ENCODE peak calls at places on chromosomes 12 and 14, in eight cellular contexts. R, Q, I, M, A, U, V and O are unnamed samples. For H3K4me1, the result is how much of the 10 kb centered on the place peaks cover.

GRCh38 chr14:64501326-64502171 is 2.1 kb downstream of the ZBTB25 start:
- DNase-seq in M (peak), A (peak), V (peak), U (peak), R (peak), I (peak), Q (no peak), O (peak)

GRCh38 chr14:68564826-68565760 is 227.8 kb downstream of the ZFP36L1 start:
- DNase-seq in M (no peak), A (no peak), Q (no peak), R (no peak), I (no peak), U (peak), V (no peak), O (no peak)

GRCh38 chr14:37708481-37708880 is 113.1 kb downstream of the TTC6 start:
- DNase-seq in V (no peak), M (no peak), Q (no peak), U (no peak), R (no peak), I (peak), A (no peak), O (no peak)

GRCh38 chr14:73784065-73784987 is 67.3 kb upstream of the PTGR2 start:
- DNase-seq in Q (no peak), R (peak), U (no peak), I (peak), M (peak), V (no peak), A (no peak), O (peak)

GRCh38 chr12:115163710-115164109 is 479.7 kb upstream of the TBX3 start:
- DNase-seq in R (no peak), A (no peak), V (no peak), M (no peak), U (no peak), I (no peak), Q (no peak), O (no peak)

GRCh38 chr14:46063872-46064271 is 587.7 kb downstream of the RPL10L start:
- DNase-seq in U (no peak), A (no peak), I (no peak), Q (no peak), M (no peak), V (no peak), R (no peak), O (no peak)

GRCh38 chr12:62774794-62775193 is 160.2 kb downstream of the PPM1H start:
- DNase-seq in Q (no peak), U (no peak), R (no peak), M (no peak), I (no peak), A (no peak), V (no peak), O (no peak)

GRCh38 chr12:57767876-57768275 is 998 bp upstream of the CYP27B1 start:
- DNase-seq in M (no peak), V (no peak), Q (no peak), U (no peak), A (no peak), R (no peak), I (no peak), O (no peak)

GRCh38 chr12:29725587-29726320 is 58.0 kb downstream of the TMTC1 start:
- DNase-seq in I (peak), R (peak), M (no peak), U (peak), A (peak), V (no peak), Q (peak), O (peak)

GRCh38 chr12:101051901-101052550 is 158.0 kb downstream of the SLC5A8 start:
- DNase-seq in V (peak), Q (no peak), I (peak), A (peak), U (peak), R (peak), M (no peak), O (no peak)

GRCh38 chr14:68995731-68996130 is 16.6 kb upstream of the ACTN1 start:
- DNase-seq in I (no peak), U (no peak), M (no peak), R (no peak), V (no peak), A (no peak), Q (no peak), O (no peak)

GRCh38 chr12:13128291-13129000 is 25.0 kb upstream of the GSG1 start:
- DNase-seq in I (no peak), Q (no peak), M (no peak), V (no peak), A (no peak), U (no peak), R (no peak), O (no peak)

GRCh38 chr12:42758806-42759205 is 169.3 kb upstream of the PRICKLE1 start:
- DNase-seq in U (no peak), R (no peak), Q (no peak), I (no peak), V (no peak), A (no peak), M (no peak), O (no peak)

GRCh38 chr14:53458368-53458814 is 305.3 kb upstream of the DDHD1 start:
- DNase-seq in A (no peak), Q (no peak), M (no peak), V (no peak), I (peak), R (no peak), U (peak), O (no peak)

GRCh38 chr14:94875256-94875655 is 105.3 kb upstream of the GSC start:
- DNase-seq in R (no peak), U (no peak), A (no peak), M (no peak), V (no peak), Q (no peak), I (no peak), O (no peak)

GRCh38 chr12:59615392-59616165 is 19.8 kb downstream of the SLC16A7 start:
- DNase-seq in A (no peak), Q (no peak), R (peak), V (no peak), U (no peak), I (no peak), M (peak), O (no peak)

GRCh38 chr14:52992236-52992635 is 41.4 kb upstream of the FERMT2 start:
- DNase-seq in A (no peak), Q (no peak), I (no peak), M (no peak), V (no peak), U (no peak), R (no peak), O (no peak)

GRCh38 chr12:125340791-125341190 is 275.6 kb downstream of the AACS start:
- DNase-seq in V (no peak), M (no peak), I (peak), A (peak), R (peak), U (peak), Q (no peak), O (no peak)

GRCh38 chr14:93056840-93057585 is 58.7 kb downstream of the ITPK1 start:
- DNase-seq in Q (no peak), I (peak), A (no peak), V (peak), M (no peak), R (no peak), U (no peak), O (no peak)
- H3K4me1 ChIP-seq in Q (under half), I (under half), A (half or more), V (under half), M (under half), R (under half), U (under half), O (under half)

DNA sequence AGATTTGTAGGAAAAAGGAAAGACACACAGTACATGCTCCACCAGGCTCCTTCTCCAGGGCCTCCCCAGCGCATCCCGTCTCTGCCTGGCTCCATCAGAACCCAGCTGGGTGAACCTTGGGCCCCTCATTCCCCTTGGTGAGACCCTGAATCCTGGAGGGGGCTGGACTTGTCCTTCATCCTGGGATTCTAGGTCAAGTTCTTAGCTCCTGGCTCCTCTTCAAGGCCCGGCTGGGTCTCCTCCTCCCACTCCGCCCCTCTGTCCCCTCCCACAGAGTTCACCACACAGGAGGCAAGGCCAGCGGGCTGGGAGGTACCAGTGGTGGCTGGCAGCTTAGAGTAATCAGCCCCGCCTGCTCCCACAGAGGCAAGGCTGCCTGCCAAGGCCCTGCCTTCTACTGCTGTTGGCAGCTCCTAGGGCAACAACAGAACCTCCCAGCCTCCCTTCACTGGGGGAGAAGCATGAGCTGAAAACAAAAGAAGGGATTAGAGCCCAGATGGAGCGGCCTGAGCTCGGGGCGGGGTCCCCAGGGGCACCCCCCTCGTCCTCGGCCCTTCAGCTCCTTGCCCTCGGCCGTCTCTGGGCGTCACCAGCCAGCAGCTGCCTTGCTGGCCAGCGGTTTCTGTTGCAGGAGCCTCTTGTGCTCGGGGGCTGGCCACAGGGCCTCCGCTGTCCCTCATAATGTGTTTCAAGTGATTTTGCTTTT is 49.4 kb downstream of the PSMA6 start:
- DNase-seq in M (peak), I (peak), R (peak), U (peak), Q (no peak), V (peak), A (peak), O (peak)
- TF ChIP-seq POLR2A in M (no peak), I (no peak), R (peak), U (no peak), Q (no peak), V (peak), A (peak), O (peak)

DNA sequence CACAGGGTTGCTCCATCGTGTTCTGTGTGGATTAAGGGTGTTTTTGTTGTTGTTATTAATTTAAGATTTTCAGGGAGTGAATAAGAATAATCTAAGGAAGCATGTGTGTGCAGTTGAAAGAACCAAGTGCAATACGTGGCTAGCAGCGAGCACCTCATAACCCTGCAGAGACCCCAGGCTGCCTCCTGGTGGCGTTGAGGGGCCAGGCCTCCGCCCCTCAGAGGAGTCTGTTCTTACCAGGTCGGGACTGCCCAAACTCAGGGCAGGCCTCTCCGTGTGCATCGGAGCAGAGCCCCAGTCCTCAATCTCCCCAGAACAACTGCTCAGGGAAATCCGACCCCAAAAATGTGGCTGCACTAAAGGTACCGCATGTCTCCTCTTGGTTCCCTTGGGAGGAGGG is 36.8 kb downstream of the IL31 start:
- DNase-seq in M (no peak), U (no peak), I (no peak), V (no peak), A (no peak), R (no peak), Q (no peak), O (no peak)
- TF ChIP-seq CTCF in M (no peak), U (no peak), I (no peak), V (no peak), A (no peak), R (no peak), Q (no peak), O (no peak)

GRCh38 chr12:105222726-105223357 is 13.1 kb downstream of the APPL2 start:
- DNase-seq in A (no peak), M (no peak), I (no peak), U (no peak), R (no peak), Q (no peak), V (no peak), O (no peak)
- H3K4me1 ChIP-seq in A (half or more), M (half or more), I (under half), U (under half), R (under half), Q (under half), V (under half), O (under half)

DNA sequence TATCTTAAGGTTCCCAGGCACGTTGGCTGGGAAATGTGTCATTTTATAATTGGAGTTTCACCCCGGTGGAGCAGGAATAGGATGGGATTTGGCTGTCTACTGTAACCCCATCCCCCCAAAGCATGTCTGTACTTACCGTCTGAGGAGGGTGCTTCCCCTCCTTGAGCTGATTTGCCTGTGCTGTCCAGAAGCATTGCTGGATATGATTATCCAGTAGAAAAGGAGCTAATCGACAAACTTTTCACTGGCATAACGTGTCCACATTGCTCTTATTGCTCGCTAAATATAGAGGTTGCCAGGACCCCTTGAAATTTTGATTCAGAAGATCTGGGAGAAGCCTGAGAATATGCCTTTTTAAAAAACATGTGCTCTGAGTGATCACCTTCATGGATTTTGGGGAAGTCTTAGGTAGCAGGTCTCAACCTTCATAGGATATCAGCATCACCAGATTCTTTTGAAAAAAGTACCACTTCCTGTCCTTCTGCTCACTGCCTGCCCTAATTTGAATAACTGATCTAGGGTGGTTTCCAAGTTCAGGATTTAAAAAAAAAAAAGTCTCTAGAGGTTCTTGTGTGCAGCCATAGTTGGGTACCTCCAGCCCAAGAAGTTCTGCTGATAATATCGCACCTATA is 80.4 kb upstream of the KCNA1 start:
- DNase-seq in R (no peak), Q (peak), I (no peak), U (no peak), M (no peak), V (no peak), A (no peak), O (no peak)
- TF ChIP-seq POLR2A in R (no peak), Q (no peak), I (no peak), U (no peak), M (no peak), V (no peak), A (no peak), O (no peak)

DNA sequence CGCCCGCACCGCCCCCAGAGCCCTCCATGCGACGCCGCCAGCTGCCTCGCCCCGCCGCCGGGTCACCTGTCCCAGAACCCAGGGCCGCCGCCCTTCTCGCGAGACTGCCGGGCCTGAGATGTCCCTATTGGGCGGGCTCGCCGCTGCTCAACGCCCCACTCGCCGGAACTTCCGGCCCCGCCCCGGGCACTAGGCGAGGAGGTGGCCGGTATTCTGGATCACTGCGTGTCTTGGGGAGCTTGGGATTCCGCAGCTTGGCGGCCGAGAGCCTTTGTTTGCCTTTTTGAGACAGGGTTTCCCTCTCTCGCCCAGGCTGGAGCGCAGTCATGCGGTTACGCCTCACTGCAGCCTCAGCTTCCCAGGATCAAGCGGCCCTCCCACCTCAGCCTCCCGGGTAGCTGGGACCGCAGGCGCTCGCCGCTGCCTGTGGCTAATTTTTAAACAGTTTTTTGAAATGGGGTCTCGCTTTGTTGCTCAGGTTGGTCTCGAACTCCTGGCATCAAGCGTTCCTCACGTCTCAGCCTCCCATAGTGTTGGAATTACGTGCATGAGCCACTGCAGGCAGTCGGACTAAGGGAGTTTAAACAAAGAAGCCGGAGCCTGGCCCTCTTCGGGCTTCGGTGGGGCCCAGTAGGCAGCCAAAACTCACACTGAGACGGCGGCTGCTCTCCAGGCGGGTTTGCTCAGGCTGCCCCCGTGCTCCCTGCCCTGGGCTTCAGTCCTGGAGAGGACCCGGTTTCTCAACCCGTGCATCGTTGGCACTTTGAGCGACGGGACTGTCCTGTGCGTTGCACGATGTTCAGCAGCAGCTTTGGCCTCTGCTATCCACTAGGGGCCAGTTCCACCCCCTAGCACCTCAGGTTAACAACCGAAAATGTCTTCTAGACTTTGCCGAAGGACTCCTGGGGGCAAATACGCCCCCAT is at the start of gene SLC15A4:
- DNase-seq in R (peak), A (peak), I (peak), Q (no peak), M (peak), V (peak), U (peak), O (peak)
- TF ChIP-seq CTCF in R (peak), A (no peak), I (peak), Q (peak), M (no peak), V (no peak), U (no peak), O (no peak)